ENCODE peak calls at places on chromosomes 4 and X, in four cellular contexts. One of them, this sample, is unnamed.

GRCh38 chr4:73447701-73448100 is 11.7 kb downstream of the AFP start:
- DNase-seq in tibial nerve: no peak
- DNase-seq in A549: no peak
- DNase-seq in upper lobe of left lung: no peak
- DNase-seq in this sample: no peak

GRCh38 chr4:79248610-79249009 is 77.3 kb downstream of the NAA11 start:
- DNase-seq in tibial nerve: no peak
- DNase-seq in A549: no peak
- DNase-seq in upper lobe of left lung: no peak
- DNase-seq in this sample: peak; percentile 50

GRCh38 chr4:176792348-176793059 is at the start of gene VEGFC:
- DNase-seq in tibial nerve: no peak
- DNase-seq in A549: peak; percentile 73
- DNase-seq in upper lobe of left lung: peak; percentile 91
- DNase-seq in this sample: peak; percentile 72

GRCh38 chrX:68938244-68939004 is 109.6 kb downstream of the EFNB1 start:
- DNase-seq in tibial nerve: no peak
- DNase-seq in A549: no peak
- DNase-seq in upper lobe of left lung: no peak
- DNase-seq in this sample: peak; percentile 50

GRCh38 chr4:71878388-71878787 is 94.5 kb upstream of the GC start:
- DNase-seq in tibial nerve: no peak
- DNase-seq in A549: no peak
- DNase-seq in upper lobe of left lung: no peak
- DNase-seq in this sample: no peak

GRCh38 chr4:2441393-2442174 is 22.8 kb downstream of the CFAP99 start:
- DNase-seq in tibial nerve: no peak
- DNase-seq in A549: peak; percentile 86
- DNase-seq in upper lobe of left lung: peak; percentile 57
- DNase-seq in this sample: no peak

GRCh38 chrX:15952212-15952611 is 97.6 kb upstream of the AP1S2 start:
- DNase-seq in tibial nerve: no peak
- DNase-seq in A549: no peak
- DNase-seq in upper lobe of left lung: no peak
- DNase-seq in this sample: no peak

GRCh38 chrX:153477039-153477438 is 6.7 kb upstream of the HAUS7 start:
- DNase-seq in tibial nerve: no peak
- DNase-seq in A549: no peak
- DNase-seq in upper lobe of left lung: no peak
- DNase-seq in this sample: no peak

GRCh38 chrX:53265771-53266170 is 15.6 kb downstream of the IQSEC2 start:
- DNase-seq in tibial nerve: no peak
- DNase-seq in A549: no peak
- DNase-seq in upper lobe of left lung: no peak
- DNase-seq in this sample: no peak

GRCh38 chrX:57286507-57287251 is at the start of gene FAAH2:
- DNase-seq in tibial nerve: no peak
- DNase-seq in A549: peak; percentile 30
- DNase-seq in upper lobe of left lung: no peak
- DNase-seq in this sample: no peak

GRCh38 chr4:20305976-20306375 is 54.3 kb downstream of the SLIT2 start:
- DNase-seq in tibial nerve: no peak
- DNase-seq in A549: no peak
- DNase-seq in upper lobe of left lung: no peak
- DNase-seq in this sample: no peak

GRCh38 chr4:141169391-141169790 is 36.1 kb upstream of the RNF150 start:
- DNase-seq in tibial nerve: no peak
- DNase-seq in A549: no peak
- DNase-seq in upper lobe of left lung: no peak
- DNase-seq in this sample: no peak

GRCh38 chr4:14749910-14750309 is 252.4 kb upstream of the CPEB2 start:
- DNase-seq in tibial nerve: no peak
- DNase-seq in A549: peak; percentile 44
- DNase-seq in upper lobe of left lung: no peak
- DNase-seq in this sample: peak; percentile 71

GRCh38 chrX:19602866-19603620 is 87.7 kb upstream of the MAP3K15 start:
- DNase-seq in tibial nerve: no peak
- DNase-seq in A549: peak; percentile 76
- DNase-seq in upper lobe of left lung: no peak
- DNase-seq in this sample: no peak

GRCh38 chr4:157143365-157143764 is 67.4 kb downstream of the GLRB start:
- DNase-seq in tibial nerve: no peak
- DNase-seq in A549: no peak
- DNase-seq in upper lobe of left lung: no peak
- DNase-seq in this sample: no peak

GRCh38 chr4:135573251-135573650 is 1371.7 kb upstream of the PABPC4L start:
- DNase-seq in tibial nerve: no peak
- DNase-seq in A549: no peak
- DNase-seq in upper lobe of left lung: no peak
- DNase-seq in this sample: no peak

GRCh38 chrX:69306063-69306404 is 140.8 kb upstream of the PJA1 start:
- DNase-seq in tibial nerve: no peak
- DNase-seq in A549: no peak
- DNase-seq in upper lobe of left lung: no peak
- DNase-seq in this sample: no peak

GRCh38 chrX:9907645-9908387 is 59.3 kb upstream of the CLDN34 start:
- DNase-seq in tibial nerve: no peak
- DNase-seq in A549: no peak
- DNase-seq in upper lobe of left lung: no peak
- DNase-seq in this sample: no peak

GRCh38 chr4:48439988-48440387 is 43.2 kb upstream of the SLC10A4 start:
- DNase-seq in tibial nerve: no peak
- DNase-seq in A549: no peak
- DNase-seq in upper lobe of left lung: no peak
- DNase-seq in this sample: no peak

GRCh38 chr4:127049506-127049905 is 583.3 kb upstream of the INTU start:
- DNase-seq in tibial nerve: no peak
- DNase-seq in A549: no peak
- DNase-seq in upper lobe of left lung: no peak
- DNase-seq in this sample: no peak

GRCh38 chrX:150649096-150649870 is 43.9 kb upstream of the MTMR1 start:
- DNase-seq in tibial nerve: no peak
- DNase-seq in A549: peak; percentile 43
- DNase-seq in upper lobe of left lung: no peak
- DNase-seq in this sample: peak; percentile 76

GRCh38 chr4:5852806-5853205 is 40.1 kb downstream of the CRMP1 start:
- DNase-seq in tibial nerve: no peak
- DNase-seq in A549: no peak
- DNase-seq in upper lobe of left lung: no peak
- DNase-seq in this sample: no peak

GRCh38 chrX:13078739-13079444 is 34.5 kb upstream of the FAM9C start:
- DNase-seq in tibial nerve: peak; percentile 23
- DNase-seq in A549: no peak
- DNase-seq in upper lobe of left lung: no peak
- DNase-seq in this sample: peak; percentile 72

GRCh38 chrX:15310117-15310516 is 5.3 kb downstream of the ASB11 start:
- DNase-seq in tibial nerve: no peak
- DNase-seq in A549: peak; percentile 46
- DNase-seq in upper lobe of left lung: no peak
- DNase-seq in this sample: no peak

GRCh38 chr4:169909897-169910296 is 116.3 kb downstream of the MFAP3L start:
- DNase-seq in tibial nerve: no peak
- DNase-seq in A549: no peak
- DNase-seq in upper lobe of left lung: no peak
- DNase-seq in this sample: no peak

GRCh38 chr4:536351-536972 is 37.5 kb downstream of the PIGG start:
- DNase-seq in tibial nerve: no peak
- DNase-seq in A549: no peak
- DNase-seq in upper lobe of left lung: peak; percentile 76
- DNase-seq in this sample: no peak

GRCh38 chr4:44446191-44446590 is 2.4 kb downstream of the KCTD8 start:
- DNase-seq in tibial nerve: no peak
- DNase-seq in A549: no peak
- DNase-seq in upper lobe of left lung: no peak
- DNase-seq in this sample: no peak

GRCh38 chrX:31166416-31166815 is 94.6 kb upstream of the FTHL17 start:
- DNase-seq in tibial nerve: no peak
- DNase-seq in A549: no peak
- DNase-seq in upper lobe of left lung: no peak
- DNase-seq in this sample: no peak

GRCh38 chr4:2936773-2937145 is 26.4 kb downstream of the NOP14 start:
- DNase-seq in tibial nerve: no peak
- DNase-seq in A549: no peak
- DNase-seq in upper lobe of left lung: no peak
- DNase-seq in this sample: peak; percentile 58

GRCh38 chr4:140012688-140013087 is 141.3 kb downstream of the MAML3 start:
- DNase-seq in tibial nerve: peak; percentile 41
- DNase-seq in A549: peak; percentile 93
- DNase-seq in upper lobe of left lung: no peak
- DNase-seq in this sample: peak; percentile 69

GRCh38 chr4:38620025-38620424 is 44.0 kb upstream of the KLF3 start:
- DNase-seq in tibial nerve: no peak
- DNase-seq in A549: no peak
- DNase-seq in upper lobe of left lung: no peak
- DNase-seq in this sample: no peak

GRCh38 chr4:38623260-38623659 is 40.7 kb upstream of the KLF3 start:
- DNase-seq in tibial nerve: no peak
- DNase-seq in A549: no peak
- DNase-seq in upper lobe of left lung: no peak
- DNase-seq in this sample: no peak

GRCh38 chr4:38620527-38620926 is 43.5 kb upstream of the KLF3 start:
- DNase-seq in tibial nerve: no peak
- DNase-seq in A549: no peak
- DNase-seq in upper lobe of left lung: no peak
- DNase-seq in this sample: no peak

GRCh38 chr4:38621831-38622230 is 42.2 kb upstream of the KLF3 start:
- DNase-seq in tibial nerve: no peak
- DNase-seq in A549: no peak
- DNase-seq in upper lobe of left lung: no peak
- DNase-seq in this sample: no peak

DNA sequence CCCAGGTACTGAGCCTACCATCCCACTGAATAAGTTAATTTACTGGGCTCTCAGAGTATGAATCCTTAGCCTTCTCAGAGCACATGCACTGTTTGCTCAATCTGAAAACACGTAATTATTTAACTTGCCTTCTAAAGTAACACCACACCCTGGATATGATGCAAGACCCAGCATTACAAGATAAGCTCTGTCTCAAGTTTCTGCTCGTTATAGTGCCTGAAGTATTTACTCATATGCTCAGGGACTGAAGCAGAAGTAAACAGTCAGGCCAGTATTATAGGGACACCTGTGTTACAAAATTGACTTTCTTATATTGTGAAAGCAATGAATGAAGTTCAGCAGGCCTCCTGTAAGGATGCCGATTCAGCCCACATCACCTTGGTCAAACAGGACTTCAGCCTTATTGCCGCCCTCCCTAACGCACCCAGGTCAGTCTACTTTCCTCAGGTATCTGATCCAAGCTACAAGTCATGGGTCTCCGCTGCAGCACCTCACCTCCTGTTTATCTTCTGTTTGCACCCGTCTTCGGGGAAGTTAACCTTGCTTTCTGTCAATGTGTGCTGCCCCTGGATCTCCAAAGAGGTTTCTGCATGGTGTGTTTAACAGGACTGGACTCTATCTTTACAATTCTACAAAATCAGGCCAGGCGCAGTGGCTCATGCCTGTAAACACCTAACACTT is 42.9 kb upstream of the KLF3 start:
- DNase-seq in tibial nerve: no peak
- DNase-seq in A549: peak; percentile 87
- DNase-seq in upper lobe of left lung: no peak
- DNase-seq in this sample: no peak
- TF ChIP-seq EP300 in tibial nerve: peak; percentile 82
- TF ChIP-seq EP300 in A549: peak; percentile 67
- TF ChIP-seq EP300 in upper lobe of left lung: peak; percentile 92
- TF ChIP-seq EP300 in this sample: no peak

GRCh38 chr4:17614416-17615299 is at the start of gene MED28:
- DNase-seq in tibial nerve: peak; percentile 94
- DNase-seq in A549: peak; percentile 89
- DNase-seq in upper lobe of left lung: peak; percentile 95
- DNase-seq in this sample: peak; percentile 99
- TF ChIP-seq EP300 in tibial nerve: peak; percentile 98
- TF ChIP-seq EP300 in A549: no peak
- TF ChIP-seq EP300 in upper lobe of left lung: no peak
- TF ChIP-seq EP300 in this sample: no peak

GRCh38 chr4:85555210-85555609 is 80.3 kb downstream of the ARHGAP24 start:
- DNase-seq in tibial nerve: no peak
- DNase-seq in A549: no peak
- DNase-seq in upper lobe of left lung: no peak
- DNase-seq in this sample: no peak

GRCh38 chr4:85556293-85556692 is 81.3 kb downstream of the ARHGAP24 start:
- DNase-seq in tibial nerve: no peak
- DNase-seq in A549: no peak
- DNase-seq in upper lobe of left lung: no peak
- DNase-seq in this sample: no peak

GRCh38 chr4:85557016-85557901 is 82.3 kb downstream of the ARHGAP24 start:
- DNase-seq in tibial nerve: no peak
- DNase-seq in A549: no peak
- DNase-seq in upper lobe of left lung: peak; percentile 6
- DNase-seq in this sample: no peak
- TF ChIP-seq EP300 in tibial nerve: no peak
- TF ChIP-seq EP300 in A549: no peak
- TF ChIP-seq EP300 in upper lobe of left lung: no peak
- TF ChIP-seq EP300 in this sample: no peak

GRCh38 chrX:49992809-49993208 is 70.4 kb downstream of the CLCN5 start:
- DNase-seq in tibial nerve: no peak
- DNase-seq in A549: no peak
- DNase-seq in upper lobe of left lung: no peak
- DNase-seq in this sample: no peak

GRCh38 chrX:49991718-49992117 is 69.3 kb downstream of the CLCN5 start:
- DNase-seq in tibial nerve: no peak
- DNase-seq in A549: no peak
- DNase-seq in upper lobe of left lung: no peak
- DNase-seq in this sample: no peak

GRCh38 chrX:49995795-49996455 is 73.5 kb downstream of the CLCN5 start:
- DNase-seq in tibial nerve: no peak
- DNase-seq in A549: no peak
- DNase-seq in upper lobe of left lung: no peak
- DNase-seq in this sample: no peak

GRCh38 chrX:49993661-49994060 is 71.3 kb downstream of the CLCN5 start:
- DNase-seq in tibial nerve: no peak
- DNase-seq in A549: no peak
- DNase-seq in upper lobe of left lung: no peak
- DNase-seq in this sample: no peak

DNA sequence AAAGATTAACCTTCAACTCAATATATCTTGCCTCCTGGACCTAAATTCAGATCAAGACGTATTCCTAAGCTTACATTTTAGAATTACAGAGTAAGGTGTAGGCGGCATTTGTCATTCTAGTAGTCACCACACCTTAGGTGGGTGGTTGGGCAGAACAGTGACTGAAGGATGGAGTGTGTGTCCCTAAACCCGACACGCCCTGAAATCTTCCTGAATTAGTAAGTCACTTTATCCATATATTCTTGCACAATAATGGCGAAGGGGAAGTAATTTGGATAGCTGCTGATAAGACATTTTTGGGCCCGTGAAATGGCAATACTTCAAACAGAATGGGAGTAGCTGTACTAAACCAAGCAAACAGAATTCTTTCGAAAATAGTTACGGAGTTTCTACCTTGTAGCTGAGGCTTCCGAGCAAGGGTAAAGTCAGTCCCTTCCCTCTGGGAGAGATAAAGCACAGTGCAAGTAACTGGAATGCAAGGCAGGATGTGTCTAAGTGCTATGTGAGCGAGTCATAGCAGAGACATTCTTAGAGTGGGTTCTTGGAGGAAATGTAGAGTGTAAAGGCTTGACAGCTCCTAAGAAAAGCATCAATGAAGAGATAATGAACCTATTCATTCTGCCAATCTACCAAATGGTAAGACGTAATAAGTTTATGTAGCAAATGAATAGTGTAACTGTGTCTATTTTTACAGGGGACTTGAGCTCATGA is 72.8 kb downstream of the CLCN5 start:
- DNase-seq in tibial nerve: no peak
- DNase-seq in A549: peak; percentile 37
- DNase-seq in upper lobe of left lung: no peak
- DNase-seq in this sample: no peak
- TF ChIP-seq EP300 in tibial nerve: no peak
- TF ChIP-seq EP300 in A549: peak; percentile 14
- TF ChIP-seq EP300 in upper lobe of left lung: no peak
- TF ChIP-seq EP300 in this sample: no peak

This sample was measured in sigmoid colon.